ENCODE peak calls at places on chromosomes 16 and 17, in six cellular contexts. G, O, V, Q, L and T are unnamed samples.

GRCh38 chr17:83013779-83014117 is 65.7 kb upstream of the METRNL start:
- DNase-seq in V (no peak), O (no peak), Q (no peak), L (no peak), G (no peak), T (no peak)

GRCh38 chr16:20900299-20901067 is at the start of the genes DCUN1D3 and LYRM1:
- DNase-seq in G (peak; percentile 91), L (peak; percentile 86), O (peak; percentile 74), Q (peak; percentile 97), V (peak; percentile 93), T (peak; percentile 99)

GRCh38 chr16:18827890-18828289 is 26.5 kb upstream of the ARL6IP1 start:
- DNase-seq in O (no peak), L (no peak), G (no peak), Q (no peak), V (no peak), T (no peak)

GRCh38 chr17:68539536-68540469 is 27.6 kb downstream of the PRKAR1A start:
- DNase-seq in G (no peak), Q (peak; percentile 19), L (no peak), V (no peak), O (no peak), T (no peak)

GRCh38 chr17:63950940-63951907 is 19.1 kb upstream of the CD79B start:
- DNase-seq in V (no peak), O (no peak), L (peak; percentile 33), Q (no peak), G (peak; percentile 30), T (no peak)

GRCh38 chr16:649646-650045 is 481 bp downstream of the WDR90 start:
- DNase-seq in G (no peak), L (no peak), Q (peak; percentile 45), V (no peak), O (no peak), T (no peak)

GRCh38 chr17:29760279-29760721 is 137.6 kb upstream of the CORO6 start:
- DNase-seq in G (peak; percentile 58), Q (peak; percentile 29), V (no peak), O (peak; percentile 12), L (peak; percentile 81), T (peak; percentile 21)

GRCh38 chr17:31571124-31571892 is 179.8 kb downstream of the RAB11FIP4 start:
- DNase-seq in G (no peak), O (no peak), L (no peak), V (no peak), Q (peak; percentile 90), T (peak; percentile 71)

GRCh38 chr17:36623281-36623680 is 21.9 kb downstream of the MRM1 start:
- DNase-seq in L (no peak), V (no peak), O (no peak), Q (no peak), G (no peak), T (no peak)

GRCh38 chr17:19384723-19385391 is 2.1 kb downstream of the MFAP4 start:
- DNase-seq in Q (no peak), L (no peak), O (no peak), G (no peak), V (peak; percentile 70), T (peak; percentile 46)

GRCh38 chr16:7185689-7186088 is 147.0 kb upstream of the RBFOX1 start:
- DNase-seq in Q (peak; percentile 3), V (no peak), G (no peak), L (no peak), O (no peak), T (peak; percentile 56)

GRCh38 chr16:67180166-67180565 is 3.6 kb downstream of the MATCAP1 start:
- DNase-seq in G (no peak), V (no peak), O (no peak), L (no peak), Q (no peak), T (no peak)

GRCh38 chr17:82384730-82385429 is 13.3 kb downstream of the UTS2R start:
- DNase-seq in V (no peak), O (no peak), L (no peak), Q (peak; percentile 50), G (no peak), T (peak; percentile 9)

GRCh38 chr16:63925221-63925620 is 1196.6 kb downstream of the CDH11 start:
- DNase-seq in G (no peak), Q (no peak), V (no peak), L (no peak), O (no peak), T (no peak)

GRCh38 chr17:31064707-31065106 is 30.1 kb upstream of the NF1 start:
- DNase-seq in G (no peak), O (no peak), V (no peak), Q (no peak), L (no peak), T (no peak)

GRCh38 chr17:2055494-2056220 is 754 bp downstream of the HIC1 start:
- DNase-seq in G (no peak), L (peak; percentile 39), Q (peak; percentile 70), O (no peak), V (no peak), T (peak; percentile 29)

GRCh38 chr16:49283376-49284049 is 1.9 kb upstream of the CBLN1 start:
- DNase-seq in L (no peak), Q (no peak), G (no peak), O (no peak), V (no peak), T (no peak)

GRCh38 chr16:5498562-5498961 is 401.0 kb upstream of the EEF2KMT start:
- DNase-seq in G (no peak), V (no peak), Q (no peak), L (no peak), O (no peak), T (no peak)

GRCh38 chr17:43536236-43537088 is 9.7 kb downstream of the ETV4 start:
- DNase-seq in O (no peak), L (no peak), Q (peak; percentile 67), V (no peak), G (no peak), T (peak; percentile 56)

GRCh38 chr17:43369986-43370385 is 28.8 kb upstream of the ARL4D start:
- DNase-seq in O (no peak), Q (no peak), V (no peak), G (no peak), L (no peak), T (no peak)

GRCh38 chr17:72409405-72410002 is 288.7 kb downstream of the SOX9 start:
- DNase-seq in Q (no peak), G (no peak), O (no peak), V (no peak), L (no peak), T (no peak)

GRCh38 chr16:74477226-74477625 is 55.9 kb upstream of the CLEC18B start:
- DNase-seq in O (no peak), G (no peak), V (no peak), L (no peak), Q (no peak), T (no peak)

GRCh38 chr16:75593825-75594820 is 27.9 kb downstream of the GABARAPL2 start:
- DNase-seq in O (no peak), Q (peak; percentile 93), G (no peak), V (no peak), L (no peak), T (peak; percentile 76)

GRCh38 chr17:55202906-55203305 is 61.9 kb upstream of the HLF start:
- DNase-seq in O (no peak), Q (no peak), G (no peak), V (no peak), L (no peak), T (no peak)

GRCh38 chr17:51734462-51734861 is 424.1 kb downstream of the CA10 start:
- DNase-seq in G (no peak), V (no peak), Q (peak; percentile 3), O (peak; percentile 1), L (no peak), T (no peak)

GRCh38 chr16:21104124-21104860 is 46.4 kb downstream of the DNAH3 start:
- DNase-seq in V (no peak), O (no peak), G (no peak), Q (peak; percentile 25), L (no peak), T (peak; percentile 76)

GRCh38 chr16:55876854-55877253 is 1.7 kb upstream of the CES5A start:
- DNase-seq in Q (peak; percentile 18), O (no peak), G (no peak), L (no peak), V (no peak), T (peak; percentile 52)